ENCODE peak calls at places on chromosomes 4 and X, in five cellular contexts. W is COR-L47, P is mesothelial cell of epicardium, L is NCI-H510A, J is left colon. I is an unnamed sample.

GRCh38 chrX:78643106-78643505 is 16.0 kb downstream of the RTL3 start:
- DNase-seq in P (no peak), L (no peak), W (no peak), J (no peak), I (no peak)

GRCh38 chr4:6701371-6701770 is 7.7 kb downstream of the S100P start:
- DNase-seq in P (no peak), L (no peak), J (peak), W (no peak), I (no peak)

GRCh38 chr4:36288727-36289126 is 7.3 kb downstream of the DTHD1 start:
- DNase-seq in P (no peak), J (no peak), W (no peak), L (no peak), I (no peak)

GRCh38 chr4:113756005-113756410 is 5.5 kb downstream of the CAMK2D start:
- DNase-seq in W (no peak), P (no peak), L (no peak), J (no peak), I (peak)

GRCh38 chr4:81215219-81215892 is at the start of gene PRKG2:
- DNase-seq in P (no peak), W (no peak), J (peak), L (no peak), I (no peak)

GRCh38 chrX:44431206-44431605 is 87.7 kb upstream of the EFHC2 start:
- DNase-seq in J (no peak), W (no peak), L (no peak), P (no peak), I (no peak)

GRCh38 chr4:113881256-113881655 is 98.2 kb downstream of the ARSJ start:
- DNase-seq in W (no peak), J (no peak), L (no peak), P (no peak), I (peak)

GRCh38 chr4:106868381-106869035 is 167.6 kb downstream of the DKK2 start:
- DNase-seq in P (no peak), W (no peak), J (no peak), L (no peak), I (peak)

GRCh38 chrX:124388562-124388961 is 42.2 kb downstream of the SH2D1A start:
- DNase-seq in W (peak), P (peak), L (peak), J (no peak), I (peak)

GRCh38 chr4:40562208-40562607 is 67.5 kb downstream of the RBM47 start:
- DNase-seq in W (no peak), P (no peak), J (no peak), L (no peak), I (no peak)